ENCODE peak calls at places on chromosomes 11 and 22, in seven cellular contexts. E is pancreas; F is HFF-Myc; G is effector memory CD4-positive, alpha-beta T cell; Z is SJSA1; C is psoas muscle; U is body of pancreas. P is an unnamed sample.

GRCh38 chr11:127677813-127678212 is 677.2 kb upstream of the KIRREL3 start:
- DNase-seq in E (no peak), F (no peak), G (no peak), Z (no peak), C (no peak), U (no peak), P (no peak)

GRCh38 chr11:36558511-36559413 is 9.0 kb upstream of the RAG1 start:
- DNase-seq in E (no peak), F (no peak), G (no peak), Z (no peak), C (no peak), U (no peak), P (no peak)

GRCh38 chr22:48745842-48746788 is 1081.6 kb downstream of the BRD1 start:
- DNase-seq in E (no peak), F (no peak), G (no peak), Z (no peak), C (no peak), U (no peak), P (no peak)

GRCh38 chr11:129950319-129951034 is 52.2 kb downstream of the PRDM10 start:
- DNase-seq in E (no peak), F (no peak), G (no peak), Z (no peak), C (peak), U (peak), P (no peak)

GRCh38 chr11:60964801-60965200 is 6.7 kb upstream of the CD6 start:
- DNase-seq in E (no peak), F (no peak), G (no peak), Z (no peak), C (no peak), U (no peak), P (no peak)

GRCh38 chr11:22407899-22408298 is 69.7 kb downstream of the SLC17A6 start:
- DNase-seq in E (no peak), F (no peak), G (no peak), Z (no peak), C (no peak), U (no peak), P (no peak)

GRCh38 chr11:76644591-76644990 is 26.0 kb downstream of the LRRC32 start:
- DNase-seq in E (no peak), F (no peak), G (no peak), Z (no peak), C (no peak), U (no peak), P (no peak)

GRCh38 chr11:129277216-129277838 is 85.2 kb upstream of the ARHGAP32 start:
- DNase-seq in E (no peak), F (no peak), G (no peak), Z (no peak), C (no peak), U (no peak), P (no peak)

GRCh38 chr11:12220305-12220704 is 109.9 kb downstream of the MICAL2 start:
- DNase-seq in E (no peak), F (no peak), G (no peak), Z (no peak), C (peak), U (peak), P (no peak)

GRCh38 chr22:46504586-46504985 is 32.8 kb downstream of the CELSR1 start:
- DNase-seq in E (no peak), F (no peak), G (no peak), Z (no peak), C (no peak), U (no peak), P (no peak)

GRCh38 chr22:50531546-50532352 is 1.9 kb upstream of the TYMP start:
- DNase-seq in E (peak), F (no peak), G (peak), Z (peak), C (peak), U (peak), P (no peak)

GRCh38 chr11:33912405-33913361 is 20.8 kb upstream of the LMO2 start:
- DNase-seq in E (no peak), F (peak), G (no peak), Z (no peak), C (peak), U (no peak), P (no peak)

GRCh38 chr11:65434057-65434666 is 11.6 kb downstream of the NEAT1 start:
- DNase-seq in E (no peak), F (no peak), G (no peak), Z (no peak), C (no peak), U (no peak), P (no peak)

GRCh38 chr22:24178502-24179440 is 2.5 kb upstream of the SUSD2 start:
- DNase-seq in E (no peak), F (no peak), G (no peak), Z (no peak), C (no peak), U (no peak), P (no peak)

GRCh38 chr11:9533736-9534473 is 39.6 kb upstream of the WEE1 start:
- DNase-seq in E (no peak), F (no peak), G (no peak), Z (no peak), C (no peak), U (no peak), P (no peak)

GRCh38 chr22:23079240-23079768 is 9.0 kb downstream of the GNAZ start:
- DNase-seq in E (no peak), F (no peak), G (no peak), Z (no peak), C (no peak), U (no peak), P (no peak)

GRCh38 chr22:39718921-39719320 is 148.4 kb downstream of the CACNA1I start:
- DNase-seq in E (no peak), F (no peak), G (no peak), Z (no peak), C (no peak), U (no peak), P (no peak)

GRCh38 chr22:38417252-38418060 is 37.5 kb downstream of the KCNJ4 start:
- DNase-seq in E (no peak), F (no peak), G (no peak), Z (no peak), C (peak), U (no peak), P (no peak)

GRCh38 chr11:110613526-110613925 is 98.7 kb downstream of the ARHGAP20 start:
- DNase-seq in E (no peak), F (no peak), G (no peak), Z (no peak), C (no peak), U (no peak), P (no peak)

GRCh38 chr11:6505577-6506240 is 8.6 kb downstream of the DNHD1 start:
- DNase-seq in E (no peak), F (peak), G (no peak), Z (peak), C (no peak), U (peak), P (peak)

GRCh38 chr22:44755418-44755817 is 3.0 kb downstream of the ARHGAP8 start:
- DNase-seq in E (no peak), F (no peak), G (no peak), Z (no peak), C (no peak), U (no peak), P (no peak)

GRCh38 chr11:15839061-15839460 is 517.3 kb downstream of the SOX6 start:
- DNase-seq in E (no peak), F (no peak), G (no peak), Z (no peak), C (no peak), U (no peak), P (no peak)

GRCh38 chr22:46686221-46686872 is 51.7 kb downstream of the CERK start:
- DNase-seq in E (peak), F (no peak), G (no peak), Z (no peak), C (no peak), U (peak), P (no peak)

GRCh38 chr11:1826552-1827094 is 8.2 kb upstream of the SYT8 start:
- DNase-seq in E (peak), F (no peak), G (no peak), Z (peak), C (no peak), U (peak), P (no peak)

GRCh38 chr11:130381317-130381716 is 47.1 kb downstream of the ADAMTS8 start:
- DNase-seq in E (no peak), F (no peak), G (no peak), Z (no peak), C (no peak), U (peak), P (no peak)

GRCh38 chr11:44421090-44421675 is 111.2 kb upstream of the ALX4 start:
- DNase-seq in E (no peak), F (no peak), G (no peak), Z (no peak), C (no peak), U (no peak), P (no peak)

GRCh38 chr22:45271667-45272188 is 13.0 kb upstream of the UPK3A start:
- DNase-seq in E (no peak), F (no peak), G (no peak), Z (no peak), C (peak), U (no peak), P (no peak)

GRCh38 chr11:95897731-95898130 is 26.2 kb downstream of the MTMR2 start:
- DNase-seq in E (no peak), F (no peak), G (no peak), Z (no peak), C (no peak), U (no peak), P (no peak)

GRCh38 chr11:46686886-46687810 is 13.3 kb downstream of the ARHGAP1 start:
- DNase-seq in E (no peak), F (peak), G (no peak), Z (no peak), C (no peak), U (no peak), P (no peak)

GRCh38 chr11:66015094-66015881 is 3.5 kb downstream of the CST6 start:
- DNase-seq in E (no peak), F (no peak), G (no peak), Z (peak), C (peak), U (no peak), P (no peak)

GRCh38 chr11:125514336-125515101 is 18.5 kb upstream of the FEZ1 start:
- DNase-seq in E (no peak), F (no peak), G (peak), Z (no peak), C (no peak), U (no peak), P (no peak)

GRCh38 chr22:46545041-46545796 is 7.8 kb upstream of the CELSR1 start:
- DNase-seq in E (no peak), F (no peak), G (no peak), Z (peak), C (peak), U (no peak), P (no peak)

GRCh38 chr11:1040428-1041148 is 4.1 kb upstream of the MUC6 start:
- DNase-seq in E (peak), F (no peak), G (no peak), Z (no peak), C (no peak), U (peak), P (no peak)

GRCh38 chr22:38347181-38347943 is 30.1 kb upstream of the CSNK1E start:
- DNase-seq in E (no peak), F (no peak), G (no peak), Z (no peak), C (no peak), U (no peak), P (no peak)

GRCh38 chr22:38114484-38115398 is 4.3 kb upstream of the BAIAP2L2 start:
- DNase-seq in E (peak), F (no peak), G (peak), Z (peak), C (peak), U (peak), P (peak)

GRCh38 chr22:39214383-39215069 is 30.3 kb downstream of the PDGFB start:
- DNase-seq in E (no peak), F (no peak), G (no peak), Z (peak), C (no peak), U (no peak), P (no peak)

GRCh38 chr22:48071305-48071704 is 1308.9 kb downstream of the TBC1D22A start:
- DNase-seq in E (no peak), F (no peak), G (no peak), Z (no peak), C (no peak), U (no peak), P (no peak)

GRCh38 chr22:26367402-26368245 is 61.4 kb upstream of the ASPHD2 start:
- DNase-seq in E (peak), F (no peak), G (peak), Z (peak), C (no peak), U (peak), P (no peak)

DNA sequence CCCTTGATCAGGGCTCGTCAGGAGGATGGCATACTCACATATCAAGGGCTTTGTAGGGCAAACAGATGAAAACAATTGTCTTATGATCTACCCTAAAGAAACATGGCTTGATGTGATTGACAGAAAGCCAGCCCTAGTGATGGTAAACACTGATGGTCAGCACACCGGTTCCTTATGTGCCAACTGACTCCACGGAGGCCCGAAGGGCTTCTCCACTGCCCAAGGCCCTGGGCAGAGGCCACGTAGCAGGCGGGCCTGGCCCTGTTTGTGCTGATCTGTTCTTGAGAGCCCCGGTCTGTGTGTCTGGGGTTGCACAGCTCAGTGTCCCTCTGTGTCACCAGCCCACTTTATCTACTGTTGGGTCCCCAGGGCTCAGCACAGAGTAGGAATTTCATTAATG is 115.2 kb downstream of the GRIK4 start:
- DNase-seq in E (no peak), F (no peak), G (no peak), Z (no peak), C (no peak), U (no peak), P (no peak)
- H3K4me3 ChIP-seq in E (no peak), F (no peak), G (no peak), Z (no peak), C (no peak), U (no peak), P (no peak)

GRCh38 chr11:20051783-20052399 is 108.4 kb downstream of the DBX1 start:
- DNase-seq in E (no peak), F (no peak), G (no peak), Z (no peak), C (no peak), U (no peak), P (no peak)
- H3K4me3 ChIP-seq in E (no peak), F (no peak), G (no peak), Z (no peak), C (no peak), U (no peak), P (no peak)

DNA sequence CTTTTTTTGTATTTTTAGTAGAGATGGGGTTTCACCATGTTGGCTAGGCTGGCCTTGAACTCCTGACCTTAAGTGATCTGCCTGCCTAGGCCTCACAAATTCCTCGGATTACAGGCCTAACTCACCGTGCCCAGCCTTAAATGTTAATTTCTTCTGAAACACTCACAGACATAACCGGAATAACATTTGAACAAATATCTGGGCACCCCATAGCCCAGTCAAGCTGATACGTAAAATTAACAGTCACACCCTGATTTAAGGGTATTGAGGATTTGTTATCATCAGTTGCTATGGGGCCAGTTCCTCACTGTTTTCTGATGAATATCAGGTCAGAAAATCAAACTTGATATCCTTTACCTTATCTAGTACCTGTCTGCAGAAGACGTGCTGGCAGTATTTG is 23.0 kb upstream of the OR9Q1 start:
- DNase-seq in E (no peak), F (no peak), G (no peak), Z (no peak), C (no peak), U (no peak), P (no peak)
- H3K4me3 ChIP-seq in E (no peak), F (no peak), G (no peak), Z (no peak), C (no peak), U (no peak), P (no peak)

DNA sequence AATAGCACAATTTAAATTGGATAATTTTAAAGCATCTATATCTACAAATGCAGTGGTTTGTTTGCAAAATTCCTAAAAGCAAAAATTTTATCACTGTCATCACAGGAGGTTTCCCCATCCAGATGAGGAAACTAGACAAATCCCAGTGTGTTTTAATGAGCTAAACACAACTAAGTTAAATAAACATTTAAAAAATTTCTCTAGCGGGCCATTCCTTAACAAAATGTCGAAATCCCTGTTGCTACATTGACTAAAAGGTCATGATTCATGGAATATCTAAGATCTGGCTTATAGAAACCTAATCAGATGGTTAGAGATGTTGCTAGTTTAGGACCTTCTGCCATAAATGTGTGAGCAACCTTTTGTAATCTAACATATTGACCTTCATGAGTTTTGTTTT is 107.3 kb upstream of the BDNF start:
- DNase-seq in E (no peak), F (no peak), G (no peak), Z (no peak), C (no peak), U (no peak), P (no peak)
- H3K4me3 ChIP-seq in E (no peak), F (no peak), G (no peak), Z (no peak), C (no peak), U (no peak), P (no peak)

DNA sequence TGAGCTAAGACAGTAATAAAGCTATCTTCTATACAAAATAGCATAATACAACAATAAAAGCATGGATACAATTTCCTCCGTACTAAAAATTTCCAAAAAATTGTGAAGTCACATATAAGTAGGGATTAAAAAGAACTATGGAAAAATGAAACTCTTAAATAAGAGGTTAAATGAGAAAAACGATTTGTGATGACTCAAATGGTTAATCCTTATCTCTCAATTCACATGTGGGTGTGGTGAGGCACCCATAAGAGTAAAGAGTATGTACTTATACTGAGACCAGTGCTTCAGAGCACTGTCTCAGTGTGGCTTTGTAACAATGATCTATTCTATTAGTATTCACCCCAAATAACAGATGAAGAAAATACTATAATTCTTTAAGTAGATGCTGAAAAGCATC is 25.0 kb upstream of the CCDC34 start:
- DNase-seq in E (no peak), F (no peak), G (no peak), Z (no peak), C (no peak), U (no peak), P (no peak)
- H3K4me3 ChIP-seq in E (no peak), F (no peak), G (no peak), Z (no peak), C (no peak), U (no peak), P (no peak)

DNA sequence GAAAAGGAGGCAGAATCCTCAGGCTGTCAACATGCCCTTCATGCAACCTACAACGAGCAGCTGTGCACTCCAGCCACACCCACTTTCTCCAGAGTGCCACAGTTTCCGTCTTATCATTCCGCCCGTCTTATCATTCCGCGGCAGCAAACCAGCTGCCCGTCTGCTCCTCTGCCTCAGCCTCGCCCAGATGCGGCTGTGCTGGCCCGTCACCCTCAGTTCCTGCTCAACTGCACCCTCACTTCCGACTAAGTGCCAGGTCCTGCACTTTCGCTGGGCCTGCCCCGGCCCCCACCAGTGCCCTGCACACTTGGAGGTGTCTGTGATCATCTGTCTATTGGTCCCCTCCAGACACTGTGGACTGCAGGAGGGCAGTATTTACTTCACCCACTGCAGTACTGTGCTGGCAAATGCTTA is 43.7 kb downstream of the MICAL3 start:
- DNase-seq in E (no peak), F (no peak), G (no peak), Z (no peak), C (peak), U (peak), P (no peak)
- H3K4me3 ChIP-seq in E (no peak), F (no peak), G (peak), Z (no peak), C (peak), U (no peak), P (no peak)